ENCODE peak calls at places on chromosomes 12 and 14, in ten cellular contexts. One of them, this sample, is unnamed.
A peak's percentile ranks its signal among the peaks of the same experiment; 100 is the strongest.

GRCh38 chr14:75003250-75004027 is 718 bp downstream of the EIF2B2 start:
- DNase-seq in brain microvascular endothelial cell: no peak
- DNase-seq in fibroblast of lung: peak; percentile 5
- DNase-seq in esophagus squamous epithelium: no peak
- DNase-seq in Caco-2: no peak
- DNase-seq in PC-3: no peak
- DNase-seq in spleen: no peak
- DNase-seq in uterus: no peak
- DNase-seq in lower lobe of right lung: no peak
- DNase-seq in vagina: no peak
- DNase-seq in this sample: no peak

GRCh38 chr12:110776410-110776809 is 33.7 kb upstream of the PPP1CC start:
- DNase-seq in brain microvascular endothelial cell: no peak
- DNase-seq in fibroblast of lung: no peak
- DNase-seq in esophagus squamous epithelium: no peak
- DNase-seq in Caco-2: no peak
- DNase-seq in PC-3: no peak
- DNase-seq in spleen: no peak
- DNase-seq in uterus: no peak
- DNase-seq in lower lobe of right lung: no peak
- DNase-seq in vagina: no peak
- DNase-seq in this sample: peak; percentile 39

GRCh38 chr12:229441-230191 is 15.7 kb upstream of the SLC6A12 start:
- DNase-seq in brain microvascular endothelial cell: no peak
- DNase-seq in fibroblast of lung: no peak
- DNase-seq in esophagus squamous epithelium: no peak
- DNase-seq in Caco-2: no peak
- DNase-seq in PC-3: no peak
- DNase-seq in spleen: peak; percentile 64
- DNase-seq in uterus: no peak
- DNase-seq in lower lobe of right lung: no peak
- DNase-seq in vagina: peak; percentile 54
- DNase-seq in this sample: no peak

GRCh38 chr12:76595056-76595455 is 35.5 kb upstream of the OSBPL8 start:
- DNase-seq in brain microvascular endothelial cell: peak; percentile 9
- DNase-seq in fibroblast of lung: no peak
- DNase-seq in esophagus squamous epithelium: no peak
- DNase-seq in Caco-2: no peak
- DNase-seq in PC-3: no peak
- DNase-seq in spleen: no peak
- DNase-seq in uterus: no peak
- DNase-seq in lower lobe of right lung: no peak
- DNase-seq in vagina: no peak
- DNase-seq in this sample: no peak

GRCh38 chr14:98018626-98019025 is 1221.4 kb downstream of the VRK1 start:
- DNase-seq in brain microvascular endothelial cell: no peak
- DNase-seq in fibroblast of lung: no peak
- DNase-seq in esophagus squamous epithelium: no peak
- DNase-seq in Caco-2: no peak
- DNase-seq in PC-3: no peak
- DNase-seq in spleen: no peak
- DNase-seq in uterus: no peak
- DNase-seq in lower lobe of right lung: no peak
- DNase-seq in vagina: no peak
- DNase-seq in this sample: no peak

GRCh38 chr12:49322708-49323523 is at the start of gene TROAP:
- DNase-seq in brain microvascular endothelial cell: peak; percentile 99
- DNase-seq in fibroblast of lung: peak; percentile 98
- DNase-seq in esophagus squamous epithelium: peak; percentile 87
- DNase-seq in Caco-2: peak; percentile 99
- DNase-seq in PC-3: peak; percentile 99
- DNase-seq in spleen: peak; percentile 99
- DNase-seq in uterus: peak; percentile 96
- DNase-seq in lower lobe of right lung: peak; percentile 98
- DNase-seq in vagina: peak; percentile 98
- DNase-seq in this sample: peak; percentile 91

GRCh38 chr14:53850714-53851296 is 105.8 kb downstream of the BMP4 start:
- DNase-seq in brain microvascular endothelial cell: peak; percentile 18
- DNase-seq in fibroblast of lung: peak; percentile 24
- DNase-seq in esophagus squamous epithelium: no peak
- DNase-seq in Caco-2: peak; percentile 50
- DNase-seq in PC-3: peak; percentile 72
- DNase-seq in spleen: no peak
- DNase-seq in uterus: no peak
- DNase-seq in lower lobe of right lung: no peak
- DNase-seq in vagina: no peak
- DNase-seq in this sample: peak; percentile 28

GRCh38 chr14:58864751-58865519 is 227.2 kb downstream of the DACT1 start:
- DNase-seq in brain microvascular endothelial cell: no peak
- DNase-seq in fibroblast of lung: peak; percentile 91
- DNase-seq in esophagus squamous epithelium: no peak
- DNase-seq in Caco-2: no peak
- DNase-seq in PC-3: peak; percentile 58
- DNase-seq in spleen: no peak
- DNase-seq in uterus: no peak
- DNase-seq in lower lobe of right lung: no peak
- DNase-seq in vagina: no peak
- DNase-seq in this sample: peak; percentile 70

GRCh38 chr12:100661300-100661951 is 87.9 kb downstream of the GAS2L3 start:
- DNase-seq in brain microvascular endothelial cell: peak; percentile 50
- DNase-seq in fibroblast of lung: no peak
- DNase-seq in esophagus squamous epithelium: no peak
- DNase-seq in Caco-2: no peak
- DNase-seq in PC-3: no peak
- DNase-seq in spleen: no peak
- DNase-seq in uterus: no peak
- DNase-seq in lower lobe of right lung: no peak
- DNase-seq in vagina: no peak
- DNase-seq in this sample: no peak

GRCh38 chr12:45726594-45727300 is 2.8 kb upstream of the ARID2 start:
- DNase-seq in brain microvascular endothelial cell: peak; percentile 19
- DNase-seq in fibroblast of lung: peak; percentile 33
- DNase-seq in esophagus squamous epithelium: no peak
- DNase-seq in Caco-2: peak; percentile 45
- DNase-seq in PC-3: peak; percentile 39
- DNase-seq in spleen: peak; percentile 92
- DNase-seq in uterus: peak; percentile 63
- DNase-seq in lower lobe of right lung: peak; percentile 72
- DNase-seq in vagina: peak; percentile 89
- DNase-seq in this sample: no peak

GRCh38 chr12:80576641-80577418 is 130.6 kb upstream of the MYF6 start:
- DNase-seq in brain microvascular endothelial cell: no peak
- DNase-seq in fibroblast of lung: no peak
- DNase-seq in esophagus squamous epithelium: no peak
- DNase-seq in Caco-2: no peak
- DNase-seq in PC-3: no peak
- DNase-seq in spleen: no peak
- DNase-seq in uterus: no peak
- DNase-seq in lower lobe of right lung: no peak
- DNase-seq in vagina: no peak
- DNase-seq in this sample: no peak

GRCh38 chr12:1611775-1612174 is 17.3 kb upstream of the WNT5B start:
- DNase-seq in brain microvascular endothelial cell: peak; percentile 75
- DNase-seq in fibroblast of lung: peak; percentile 90
- DNase-seq in esophagus squamous epithelium: no peak
- DNase-seq in Caco-2: no peak
- DNase-seq in PC-3: no peak
- DNase-seq in spleen: no peak
- DNase-seq in uterus: no peak
- DNase-seq in lower lobe of right lung: no peak
- DNase-seq in vagina: no peak
- DNase-seq in this sample: no peak

GRCh38 chr14:72545411-72546311 is 348.2 kb downstream of the DPF3 start:
- DNase-seq in brain microvascular endothelial cell: no peak
- DNase-seq in fibroblast of lung: no peak
- DNase-seq in esophagus squamous epithelium: no peak
- DNase-seq in Caco-2: no peak
- DNase-seq in PC-3: peak; percentile 54
- DNase-seq in spleen: no peak
- DNase-seq in uterus: no peak
- DNase-seq in lower lobe of right lung: no peak
- DNase-seq in vagina: no peak
- DNase-seq in this sample: no peak

GRCh38 chr14:90384543-90384911 is 12.3 kb upstream of the CALM1 start:
- DNase-seq in brain microvascular endothelial cell: no peak
- DNase-seq in fibroblast of lung: no peak
- DNase-seq in esophagus squamous epithelium: no peak
- DNase-seq in Caco-2: no peak
- DNase-seq in PC-3: peak; percentile 59
- DNase-seq in spleen: no peak
- DNase-seq in uterus: no peak
- DNase-seq in lower lobe of right lung: no peak
- DNase-seq in vagina: no peak
- DNase-seq in this sample: no peak

GRCh38 chr12:106333756-106334155 is 23.8 kb upstream of the POLR3B start:
- DNase-seq in brain microvascular endothelial cell: no peak
- DNase-seq in fibroblast of lung: no peak
- DNase-seq in esophagus squamous epithelium: no peak
- DNase-seq in Caco-2: no peak
- DNase-seq in PC-3: no peak
- DNase-seq in spleen: no peak
- DNase-seq in uterus: no peak
- DNase-seq in lower lobe of right lung: no peak
- DNase-seq in vagina: no peak
- DNase-seq in this sample: no peak

GRCh38 chr14:101185081-101185835 is 281.7 kb upstream of the RTL1 start:
- DNase-seq in brain microvascular endothelial cell: no peak
- DNase-seq in fibroblast of lung: no peak
- DNase-seq in esophagus squamous epithelium: no peak
- DNase-seq in Caco-2: no peak
- DNase-seq in PC-3: no peak
- DNase-seq in spleen: peak; percentile 46
- DNase-seq in uterus: peak; percentile 6
- DNase-seq in lower lobe of right lung: no peak
- DNase-seq in vagina: peak; percentile 47
- DNase-seq in this sample: no peak

GRCh38 chr12:70645494-70646317 is 8.5 kb upstream of the PTPRB start:
- DNase-seq in brain microvascular endothelial cell: peak; percentile 94
- DNase-seq in fibroblast of lung: peak; percentile 68
- DNase-seq in esophagus squamous epithelium: no peak
- DNase-seq in Caco-2: peak; percentile 48
- DNase-seq in PC-3: peak; percentile 97
- DNase-seq in spleen: peak; percentile 82
- DNase-seq in uterus: peak; percentile 60
- DNase-seq in lower lobe of right lung: peak; percentile 57
- DNase-seq in vagina: no peak
- DNase-seq in this sample: peak; percentile 79

GRCh38 chr14:97848351-97848980 is 1051.3 kb downstream of the VRK1 start:
- DNase-seq in brain microvascular endothelial cell: no peak
- DNase-seq in fibroblast of lung: no peak
- DNase-seq in esophagus squamous epithelium: no peak
- DNase-seq in Caco-2: peak; percentile 37
- DNase-seq in PC-3: peak; percentile 7
- DNase-seq in spleen: no peak
- DNase-seq in uterus: no peak
- DNase-seq in lower lobe of right lung: no peak
- DNase-seq in vagina: peak; percentile 40
- DNase-seq in this sample: no peak

GRCh38 chr12:26740991-26741390 is 92.0 kb downstream of the ITPR2 start:
- DNase-seq in brain microvascular endothelial cell: no peak
- DNase-seq in fibroblast of lung: no peak
- DNase-seq in esophagus squamous epithelium: no peak
- DNase-seq in Caco-2: no peak
- DNase-seq in PC-3: no peak
- DNase-seq in spleen: no peak
- DNase-seq in uterus: no peak
- DNase-seq in lower lobe of right lung: no peak
- DNase-seq in vagina: no peak
- DNase-seq in this sample: no peak
- H3K4me3 ChIP-seq in brain microvascular endothelial cell: no peak overlapping the region
- H3K4me3 ChIP-seq in fibroblast of lung: no peak overlapping the region
- H3K4me3 ChIP-seq in esophagus squamous epithelium: no peak overlapping the region
- H3K4me3 ChIP-seq in Caco-2: no peak overlapping the region
- H3K4me3 ChIP-seq in PC-3: no peak overlapping the region
- H3K4me3 ChIP-seq in spleen: no peak overlapping the region
- H3K4me3 ChIP-seq in uterus: no peak overlapping the region
- H3K4me3 ChIP-seq in lower lobe of right lung: no peak overlapping the region
- H3K4me3 ChIP-seq in vagina: no peak overlapping the region
- H3K4me3 ChIP-seq in this sample: no peak overlapping the region

GRCh38 chr12:56266634-56267442 is at the start of gene COQ10A:
- DNase-seq in brain microvascular endothelial cell: peak; percentile 79
- DNase-seq in fibroblast of lung: peak; percentile 80
- DNase-seq in esophagus squamous epithelium: peak; percentile 45
- DNase-seq in Caco-2: peak; percentile 90
- DNase-seq in PC-3: peak; percentile 88
- DNase-seq in spleen: peak; percentile 97
- DNase-seq in uterus: peak; percentile 93
- DNase-seq in lower lobe of right lung: peak; percentile 93
- DNase-seq in vagina: peak; percentile 91
- DNase-seq in this sample: peak; percentile 53

GRCh38 chr12:56267443-56268071 is 815 bp downstream of the COQ10A start:
- DNase-seq in brain microvascular endothelial cell: no peak
- DNase-seq in fibroblast of lung: no peak
- DNase-seq in esophagus squamous epithelium: no peak
- DNase-seq in Caco-2: no peak
- DNase-seq in PC-3: no peak
- DNase-seq in spleen: no peak
- DNase-seq in uterus: no peak
- DNase-seq in lower lobe of right lung: no peak
- DNase-seq in vagina: no peak
- DNase-seq in this sample: no peak

GRCh38 chr12:56274299-56274698 is 7.6 kb downstream of the COQ10A start:
- DNase-seq in brain microvascular endothelial cell: no peak
- DNase-seq in fibroblast of lung: no peak
- DNase-seq in esophagus squamous epithelium: no peak
- DNase-seq in Caco-2: no peak
- DNase-seq in PC-3: no peak
- DNase-seq in spleen: no peak
- DNase-seq in uterus: no peak
- DNase-seq in lower lobe of right lung: no peak
- DNase-seq in vagina: no peak
- DNase-seq in this sample: no peak

GRCh38 chr12:56271031-56271430 is 4.3 kb downstream of the COQ10A start:
- DNase-seq in brain microvascular endothelial cell: peak; percentile 18
- DNase-seq in fibroblast of lung: peak; percentile 31
- DNase-seq in esophagus squamous epithelium: no peak
- DNase-seq in Caco-2: no peak
- DNase-seq in PC-3: peak; percentile 49
- DNase-seq in spleen: no peak
- DNase-seq in uterus: no peak
- DNase-seq in lower lobe of right lung: no peak
- DNase-seq in vagina: no peak
- DNase-seq in this sample: no peak
- TF ChIP-seq CTCF in brain microvascular endothelial cell: peak; percentile 71
- TF ChIP-seq CTCF in fibroblast of lung: peak; percentile 61
- TF ChIP-seq CTCF in esophagus squamous epithelium: no peak
- TF ChIP-seq CTCF in Caco-2: peak; percentile 53
- TF ChIP-seq CTCF in PC-3: peak; percentile 67
- TF ChIP-seq CTCF in spleen: no peak
- TF ChIP-seq CTCF in uterus: no peak
- TF ChIP-seq CTCF in lower lobe of right lung: peak; percentile 16
- TF ChIP-seq CTCF in vagina: no peak
- TF ChIP-seq CTCF in this sample: peak; percentile 55

GRCh38 chr14:28762949-28763313 is 3.7 kb upstream of the FOXG1 start:
- DNase-seq in brain microvascular endothelial cell: no peak
- DNase-seq in fibroblast of lung: no peak
- DNase-seq in esophagus squamous epithelium: no peak
- DNase-seq in Caco-2: no peak
- DNase-seq in PC-3: no peak
- DNase-seq in spleen: no peak
- DNase-seq in uterus: no peak
- DNase-seq in lower lobe of right lung: no peak
- DNase-seq in vagina: no peak
- DNase-seq in this sample: no peak
- H3K27me3 ChIP-seq in brain microvascular endothelial cell: peaks cover 55% of the 10 kb centered on the region
- H3K27me3 ChIP-seq in fibroblast of lung: peaks cover 74% of the 10 kb centered on the region
- H3K27me3 ChIP-seq in esophagus squamous epithelium: peaks cover 14% of the 10 kb centered on the region
- H3K27me3 ChIP-seq in Caco-2: no peaks in the 10 kb centered on the region
- H3K27me3 ChIP-seq in PC-3: peaks cover 78% of the 10 kb centered on the region
- H3K27me3 ChIP-seq in spleen: peaks cover 88% of the 10 kb centered on the region
- H3K27me3 ChIP-seq in uterus: peaks cover 22% of the 10 kb centered on the region
- H3K27me3 ChIP-seq in lower lobe of right lung: peaks cover 93% of the 10 kb centered on the region
- H3K27me3 ChIP-seq in vagina: peaks cover 13% of the 10 kb centered on the region
- H3K27me3 ChIP-seq in this sample: peaks cover 84% of the 10 kb centered on the region

GRCh38 chr12:113170457-113170856 is 14.8 kb downstream of the DDX54 start:
- DNase-seq in brain microvascular endothelial cell: no peak
- DNase-seq in fibroblast of lung: no peak
- DNase-seq in esophagus squamous epithelium: no peak
- DNase-seq in Caco-2: no peak
- DNase-seq in PC-3: no peak
- DNase-seq in spleen: no peak
- DNase-seq in uterus: no peak
- DNase-seq in lower lobe of right lung: no peak
- DNase-seq in vagina: no peak
- DNase-seq in this sample: no peak
- H3K4me3 ChIP-seq in brain microvascular endothelial cell: no peak overlapping the region
- H3K4me3 ChIP-seq in fibroblast of lung: no peak overlapping the region
- H3K4me3 ChIP-seq in esophagus squamous epithelium: no peak overlapping the region
- H3K4me3 ChIP-seq in Caco-2: no peak overlapping the region
- H3K4me3 ChIP-seq in PC-3: no peak overlapping the region
- H3K4me3 ChIP-seq in spleen: no peak overlapping the region
- H3K4me3 ChIP-seq in uterus: no peak overlapping the region
- H3K4me3 ChIP-seq in lower lobe of right lung: no peak overlapping the region
- H3K4me3 ChIP-seq in vagina: no peak overlapping the region
- H3K4me3 ChIP-seq in this sample: no peak overlapping the region

This sample was measured in kidney epithelial cell.